ENCODE peak calls at places on chromosomes 11 and 22, in nine cellular contexts. U, C, N, V, P, G, B, L and K are unnamed samples.

GRCh38 chr11:134126197-134126822 is 57.4 kb downstream of the JAM3 start:
- DNase-seq in B (no peak), C (no peak), V (no peak), G (peak; percentile 57), P (no peak), N (no peak), U (no peak), L (no peak), K (peak; percentile 74)

GRCh38 chr11:45777127-45777969 is 27.6 kb upstream of the SLC35C1 start:
- DNase-seq in P (no peak), U (peak; percentile 73), C (no peak), G (no peak), B (no peak), N (no peak), L (no peak), V (no peak), K (peak; percentile 66)

GRCh38 chr11:126419801-126420729 is 64.6 kb downstream of the ST3GAL4 start:
- DNase-seq in C (no peak), G (no peak), U (peak; percentile 79), V (no peak), L (no peak), B (peak; percentile 69), N (no peak), P (no peak), K (peak; percentile 76)

GRCh38 chr11:28887681-28888080 is 779.5 kb downstream of the METTL15 start:
- DNase-seq in C (no peak), P (no peak), N (no peak), L (no peak), U (no peak), B (no peak), G (peak; percentile 11), V (no peak), K (peak; percentile 29)

GRCh38 chr11:61693897-61694840 is 14.0 kb downstream of the DAGLA start:
- DNase-seq in V (no peak), G (no peak), N (no peak), B (no peak), P (no peak), U (no peak), L (peak; percentile 68), C (peak; percentile 53), K (no peak)

GRCh38 chr11:126122863-126123262 is 60.2 kb upstream of the CDON start:
- DNase-seq in G (no peak), V (no peak), L (no peak), P (no peak), N (no peak), B (no peak), U (no peak), C (no peak), K (no peak)

GRCh38 chr22:23248583-23248982 is 68.3 kb downstream of the BCR start:
- DNase-seq in V (no peak), U (no peak), L (no peak), B (no peak), P (no peak), N (no peak), C (no peak), G (no peak), K (peak; percentile 39)

GRCh38 chr11:8089791-8090510 is 8.9 kb downstream of the TUB start:
- DNase-seq in L (no peak), G (no peak), N (no peak), B (no peak), U (no peak), V (no peak), P (no peak), C (no peak), K (no peak)

GRCh38 chr11:773425-773824 is 3.9 kb downstream of the GATD1 start:
- DNase-seq in G (no peak), L (no peak), B (no peak), C (no peak), V (no peak), U (no peak), N (no peak), P (no peak), K (no peak)

GRCh38 chr22:23534851-23535717 is 45.0 kb downstream of the IGLL1 start:
- DNase-seq in B (no peak), V (no peak), C (no peak), P (no peak), L (peak; percentile 52), U (no peak), G (no peak), N (no peak), K (no peak)

GRCh38 chr11:125262194-125262824 is 97.8 kb downstream of the PKNOX2 start:
- DNase-seq in V (no peak), U (no peak), P (no peak), B (no peak), L (peak; percentile 59), G (no peak), N (no peak), C (no peak), K (no peak)

GRCh38 chr11:121225402-121225801 is 67.2 kb upstream of the SC5D start:
- DNase-seq in N (no peak), V (no peak), L (no peak), P (no peak), C (no peak), U (no peak), G (no peak), B (no peak), K (no peak)

GRCh38 chr22:22720201-22720723 is 75.8 kb downstream of the GGTLC2 start:
- DNase-seq in V (no peak), N (no peak), C (no peak), G (no peak), P (peak; percentile 73), B (peak; percentile 78), L (no peak), U (peak; percentile 79), K (peak; percentile 74)

DNA sequence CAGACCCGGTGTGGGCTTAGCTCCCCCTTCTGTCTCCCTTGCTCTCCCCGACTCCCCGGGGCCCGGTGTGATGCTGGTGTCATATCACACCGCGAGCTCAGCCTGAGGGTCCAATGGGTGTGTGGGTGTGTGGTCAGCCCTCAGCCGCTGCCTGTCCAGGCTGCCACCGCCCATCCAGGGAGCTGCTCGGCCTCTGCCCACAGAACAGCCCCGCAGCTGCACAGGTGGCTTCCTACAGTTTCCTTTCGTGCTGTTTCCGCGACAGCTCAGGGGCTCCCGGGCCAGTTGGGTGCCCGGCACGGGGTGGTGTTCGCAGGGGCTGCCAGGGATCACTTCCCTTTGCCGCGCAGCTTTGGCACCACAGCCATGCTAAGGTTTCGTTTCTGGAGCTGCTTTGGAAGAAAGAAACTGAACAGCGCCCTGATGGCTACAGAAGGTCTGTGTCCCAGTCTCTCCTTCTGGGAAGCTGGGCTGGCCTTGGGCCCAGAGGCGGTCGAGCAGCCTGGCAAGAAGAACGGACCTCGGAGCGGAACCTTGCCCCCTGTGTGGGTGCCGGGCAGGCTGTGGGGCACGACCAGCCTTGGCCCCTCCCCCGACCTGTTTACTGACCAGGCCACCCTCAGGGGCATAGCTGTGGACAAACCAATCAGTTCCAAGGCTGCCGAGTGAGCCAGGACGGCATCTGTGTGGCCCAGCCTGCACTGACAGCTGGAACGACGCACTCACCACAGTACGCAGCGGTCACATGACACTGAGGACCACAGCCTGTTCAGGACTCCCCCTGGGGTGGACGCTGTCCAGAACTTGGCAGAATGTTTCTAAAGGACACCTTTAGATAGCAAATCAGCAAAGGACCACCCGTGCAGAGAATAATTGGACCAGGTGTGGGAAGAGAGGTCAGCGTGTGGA is 7.0 kb downstream of the PIM3 start:
- DNase-seq in G (no peak), L (peak; percentile 73), P (peak; percentile 19), B (no peak), V (peak; percentile 59), C (peak; percentile 49), N (no peak), U (no peak), K (no peak)
- H3K4me3 ChIP-seq in G (no peak overlapping the region), L (peak overlapping the region; percentile 13), P (no peak overlapping the region), B (no peak overlapping the region), V (peak overlapping the region; percentile 32), C (peak overlapping the region; percentile 48), N (no peak overlapping the region), U (no peak overlapping the region), K (no peak overlapping the region)

DNA sequence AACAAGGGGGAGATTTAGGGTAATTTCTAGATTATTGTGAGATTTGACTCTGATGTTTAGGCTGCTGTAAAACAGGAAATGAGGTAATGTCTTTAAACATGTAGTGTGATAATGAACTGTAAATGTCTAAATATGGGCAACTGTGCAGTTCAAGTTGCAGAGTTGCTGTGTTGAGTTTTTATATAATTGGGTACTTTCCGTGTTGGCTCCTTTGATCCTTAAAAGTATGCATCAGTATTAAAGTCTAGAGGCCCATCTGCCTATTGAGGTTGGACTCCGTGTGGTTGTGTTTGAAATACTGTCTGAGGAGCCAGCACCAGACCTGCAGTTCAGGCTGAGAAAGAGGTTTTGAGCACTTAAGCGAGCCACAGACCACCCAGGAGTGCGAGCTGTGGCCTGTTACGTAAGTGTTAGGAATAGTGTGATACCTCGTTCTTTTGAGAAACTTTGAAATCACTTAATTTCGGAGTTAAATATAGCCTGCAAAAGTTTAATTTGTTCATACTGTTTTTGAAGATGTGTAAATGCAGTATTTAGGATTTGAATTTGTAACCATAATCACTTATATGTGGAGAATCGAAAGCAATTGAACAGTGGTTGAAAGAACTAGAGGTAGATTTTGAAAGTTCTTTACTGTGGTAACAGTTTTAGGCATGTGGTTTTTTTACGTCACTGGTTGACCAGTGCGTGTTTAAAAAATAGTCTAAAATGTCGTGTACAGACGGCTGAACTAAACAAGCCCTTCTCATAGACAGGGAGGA is 9.0 kb downstream of the FAM118A start:
- DNase-seq in P (no peak), N (no peak), V (no peak), U (peak; percentile 71), G (peak; percentile 4), L (peak; percentile 49), C (no peak), B (no peak), K (peak; percentile 20)
- H3K4me3 ChIP-seq in P (no peak overlapping the region), N (no peak overlapping the region), V (no peak overlapping the region), U (peak overlapping the region; percentile 36), G (no peak overlapping the region), L (no peak overlapping the region), C (peak overlapping the region; percentile 37), B (peak overlapping the region; percentile 22), K (peak overlapping the region; percentile 15)

DNA sequence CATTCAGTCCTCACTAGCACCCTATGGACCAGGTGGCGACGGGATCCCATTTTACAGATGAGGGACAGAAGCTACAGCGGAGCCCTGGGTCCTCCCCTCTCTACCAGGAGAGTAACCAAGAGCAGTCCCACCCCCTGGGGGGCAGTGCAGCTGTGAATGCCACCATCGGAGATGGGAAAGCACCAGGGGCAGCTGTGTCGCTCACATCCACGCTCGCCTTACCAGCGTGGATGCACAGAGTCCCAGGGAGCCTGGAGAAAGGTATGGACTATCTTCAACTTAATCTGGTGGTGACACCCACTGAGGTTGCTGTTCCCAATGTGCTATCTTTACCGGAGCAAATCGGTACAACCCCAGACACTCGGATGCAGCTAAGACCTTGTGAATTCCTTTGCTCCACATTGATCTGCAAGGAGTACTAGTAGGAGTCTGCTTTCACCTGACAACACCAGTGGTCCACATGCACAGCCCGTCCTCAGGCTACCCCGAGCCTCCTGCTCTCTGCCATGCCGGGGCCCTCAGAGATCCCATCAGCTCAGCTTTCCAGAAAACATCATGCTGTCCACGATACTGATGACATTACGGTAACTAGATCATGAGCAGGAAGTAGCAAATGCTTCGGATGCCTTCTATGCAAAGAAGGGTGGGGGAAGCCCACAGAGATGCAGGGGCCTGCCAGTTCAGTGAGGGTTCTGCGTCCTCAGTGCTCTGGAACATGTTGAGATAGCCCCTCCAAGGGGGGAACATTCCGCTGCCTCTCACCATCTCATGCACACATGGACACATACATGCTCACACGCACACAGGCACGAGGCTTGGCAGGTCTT is 126.0 kb downstream of the CTTN start:
- DNase-seq in B (no peak), C (no peak), U (no peak), V (no peak), G (no peak), P (no peak), N (no peak), L (no peak), K (no peak)
- H3K4me3 ChIP-seq in B (no peak overlapping the region), C (no peak overlapping the region), U (no peak overlapping the region), V (no peak overlapping the region), G (no peak overlapping the region), P (no peak overlapping the region), N (no peak overlapping the region), L (no peak overlapping the region), K (no peak overlapping the region)

GRCh38 chr22:31143537-31143936 is 3.2 kb upstream of the PLA2G3 start:
- DNase-seq in C (no peak), G (no peak), B (no peak), P (no peak), V (no peak), N (no peak), L (no peak), U (no peak), K (no peak)
- H3K4me3 ChIP-seq in C (no peak overlapping the region), G (no peak overlapping the region), B (no peak overlapping the region), P (no peak overlapping the region), V (no peak overlapping the region), N (no peak overlapping the region), L (no peak overlapping the region), U (no peak overlapping the region), K (no peak overlapping the region)